ENCODE peak calls at places on chromosome 11, in four cellular contexts. One of them, this sample, is unnamed.

GRCh38 chr11:23573430-23573829 is 713.2 kb upstream of the CCDC179 start:
- DNase-seq in stomach: no peak
- DNase-seq in spleen: no peak
- DNase-seq in transverse colon: no peak
- DNase-seq in this sample: no peak

GRCh38 chr11:2318123-2318522 is 16.3 kb downstream of the TSPAN32 start:
- DNase-seq in stomach: no peak
- DNase-seq in spleen: peak
- DNase-seq in transverse colon: no peak
- DNase-seq in this sample: no peak

GRCh38 chr11:7579226-7579825 is 65.5 kb downstream of the PPFIBP2 start:
- DNase-seq in stomach: no peak
- DNase-seq in spleen: no peak
- DNase-seq in transverse colon: no peak
- DNase-seq in this sample: no peak

GRCh38 chr11:71446942-71447688 is 1.1 kb downstream of the DHCR7 start:
- DNase-seq in stomach: no peak
- DNase-seq in spleen: no peak
- DNase-seq in transverse colon: peak
- DNase-seq in this sample: no peak

GRCh38 chr11:94185387-94186084 is 56.9 kb downstream of the PANX1 start:
- DNase-seq in stomach: no peak
- DNase-seq in spleen: no peak
- DNase-seq in transverse colon: no peak
- DNase-seq in this sample: no peak

GRCh38 chr11:44728085-44728410 is 1.3 kb downstream of the TSPAN18 start:
- DNase-seq in stomach: no peak
- DNase-seq in spleen: no peak
- DNase-seq in transverse colon: no peak
- DNase-seq in this sample: no peak

GRCh38 chr11:68412593-68413475 is 47.7 kb upstream of the PPP6R3 start:
- DNase-seq in stomach: no peak
- DNase-seq in spleen: no peak
- DNase-seq in transverse colon: no peak
- DNase-seq in this sample: no peak

GRCh38 chr11:65501005-65501529 is 2.2 kb downstream of the MALAT1 start:
- DNase-seq in stomach: no peak
- DNase-seq in spleen: no peak
- DNase-seq in transverse colon: no peak
- DNase-seq in this sample: no peak

GRCh38 chr11:70210051-70210501 is 7.0 kb downstream of the FADD start:
- DNase-seq in stomach: no peak
- DNase-seq in spleen: peak
- DNase-seq in transverse colon: no peak
- DNase-seq in this sample: no peak

GRCh38 chr11:126467046-126467370 is 111.5 kb downstream of the ST3GAL4 start:
- DNase-seq in stomach: no peak
- DNase-seq in spleen: no peak
- DNase-seq in transverse colon: no peak
- DNase-seq in this sample: no peak

GRCh38 chr11:86592047-86592564 is 80.3 kb downstream of the ME3 start:
- DNase-seq in stomach: no peak
- DNase-seq in spleen: no peak
- DNase-seq in transverse colon: no peak
- DNase-seq in this sample: no peak

GRCh38 chr11:86593833-86594232 is 78.6 kb downstream of the ME3 start:
- DNase-seq in stomach: no peak
- DNase-seq in spleen: no peak
- DNase-seq in transverse colon: no peak
- DNase-seq in this sample: no peak

GRCh38 chr11:86594746-86595145 is 77.7 kb downstream of the ME3 start:
- DNase-seq in stomach: no peak
- DNase-seq in spleen: no peak
- DNase-seq in transverse colon: no peak
- DNase-seq in this sample: no peak

GRCh38 chr11:86591631-86592030 is 80.8 kb downstream of the ME3 start:
- DNase-seq in stomach: no peak
- DNase-seq in spleen: no peak
- DNase-seq in transverse colon: no peak
- DNase-seq in this sample: no peak

DNA sequence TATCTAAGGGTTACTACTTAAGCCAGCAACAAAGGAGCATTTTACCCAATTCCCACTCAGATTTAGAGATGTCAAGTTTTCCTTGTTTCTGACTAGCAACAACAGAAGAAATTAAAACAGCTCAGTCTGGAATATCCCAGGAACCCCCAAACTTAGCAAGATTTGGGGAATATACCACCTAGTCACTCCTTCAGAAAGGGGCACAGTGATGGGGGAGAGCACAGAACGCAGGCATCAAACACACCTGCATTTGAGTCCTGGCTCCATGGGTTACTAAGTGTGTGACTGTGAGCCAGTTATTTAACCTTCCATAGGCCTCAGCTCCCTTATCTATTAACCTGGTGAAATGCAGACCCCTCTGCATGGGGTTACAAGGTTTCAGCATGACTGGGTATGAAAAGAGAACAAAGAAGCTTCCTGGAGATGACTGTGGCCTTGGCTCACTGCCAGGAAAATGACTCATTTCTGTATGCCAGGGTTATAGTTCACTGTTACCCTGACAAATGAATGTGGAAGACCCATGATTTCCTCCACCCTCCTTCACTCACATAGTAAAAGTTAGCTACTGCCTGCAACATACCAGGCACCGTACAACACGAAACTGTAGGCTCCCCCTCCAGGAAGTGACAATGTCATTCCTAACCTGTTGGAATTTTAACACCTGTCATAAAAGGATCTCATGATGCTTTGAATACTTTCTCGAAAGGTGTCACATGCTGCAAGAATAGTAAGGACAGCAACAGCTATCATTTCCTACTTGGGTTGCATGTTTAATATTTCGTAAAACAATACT is 79.6 kb downstream of the ME3 start:
- DNase-seq in stomach: peak
- DNase-seq in spleen: no peak
- DNase-seq in transverse colon: peak
- DNase-seq in this sample: peak
- TF ChIP-seq POLR2AphosphoS5 in stomach: no peak
- TF ChIP-seq POLR2AphosphoS5 in spleen: peak
- TF ChIP-seq POLR2AphosphoS5 in transverse colon: peak
- TF ChIP-seq POLR2AphosphoS5 in this sample: peak

DNA sequence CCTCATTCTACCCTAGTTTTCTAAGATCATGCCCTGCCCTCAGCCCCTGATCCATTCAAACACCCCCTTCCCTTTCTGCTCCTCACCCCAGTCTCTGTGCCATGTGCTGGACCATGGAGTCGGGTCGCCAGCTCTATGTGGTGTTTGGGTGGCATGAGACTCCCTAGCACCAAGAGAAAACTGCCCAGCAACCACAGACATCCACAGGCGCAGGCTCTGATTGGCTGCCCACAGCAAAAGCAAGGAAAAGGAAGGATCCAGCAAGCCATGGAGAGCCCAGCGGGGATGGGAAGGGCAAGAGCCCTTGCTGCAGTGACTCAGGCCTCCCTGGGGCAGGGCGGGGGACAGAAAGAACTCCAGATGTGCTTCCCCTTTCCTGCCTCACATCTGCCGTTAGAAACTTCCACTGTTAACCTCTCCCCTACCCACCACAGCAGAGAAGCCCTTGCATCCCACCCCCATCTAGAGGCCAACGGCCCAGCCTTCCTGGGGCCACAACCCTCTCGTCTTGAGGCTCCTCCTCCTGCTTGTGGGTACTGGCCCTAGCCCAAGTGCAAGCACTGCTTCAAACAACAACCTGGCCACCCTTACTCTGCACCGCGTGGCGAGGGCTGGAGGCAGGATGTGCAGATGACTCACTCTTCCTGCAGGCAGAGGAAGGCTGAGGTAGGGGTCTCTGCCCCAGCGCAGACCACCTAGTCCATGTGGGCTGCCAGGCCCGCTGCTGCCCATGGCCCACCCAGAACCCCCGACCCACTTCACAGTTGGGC is 9.7 kb upstream of the AHNAK start:
- DNase-seq in stomach: peak
- DNase-seq in spleen: peak
- DNase-seq in transverse colon: peak
- DNase-seq in this sample: no peak
- TF ChIP-seq POLR2A in stomach: no peak
- TF ChIP-seq POLR2A in spleen: no peak
- TF ChIP-seq POLR2A in transverse colon: peak
- TF ChIP-seq POLR2A in this sample: no peak

GRCh38 chr11:77311701-77312100 is 10.2 kb upstream of the GDPD4 start:
- DNase-seq in stomach: no peak
- DNase-seq in spleen: no peak
- DNase-seq in transverse colon: no peak
- DNase-seq in this sample: no peak

GRCh38 chr11:77303328-77303727 is 1.8 kb upstream of the GDPD4 start:
- DNase-seq in stomach: no peak
- DNase-seq in spleen: no peak
- DNase-seq in transverse colon: no peak
- DNase-seq in this sample: no peak

GRCh38 chr11:77312107-77312506 is 10.6 kb upstream of the GDPD4 start:
- DNase-seq in stomach: no peak
- DNase-seq in spleen: no peak
- DNase-seq in transverse colon: no peak
- DNase-seq in this sample: no peak

GRCh38 chr11:77309401-77310085 is 8.1 kb upstream of the GDPD4 start:
- DNase-seq in stomach: no peak
- DNase-seq in spleen: no peak
- DNase-seq in transverse colon: no peak
- DNase-seq in this sample: no peak

DNA sequence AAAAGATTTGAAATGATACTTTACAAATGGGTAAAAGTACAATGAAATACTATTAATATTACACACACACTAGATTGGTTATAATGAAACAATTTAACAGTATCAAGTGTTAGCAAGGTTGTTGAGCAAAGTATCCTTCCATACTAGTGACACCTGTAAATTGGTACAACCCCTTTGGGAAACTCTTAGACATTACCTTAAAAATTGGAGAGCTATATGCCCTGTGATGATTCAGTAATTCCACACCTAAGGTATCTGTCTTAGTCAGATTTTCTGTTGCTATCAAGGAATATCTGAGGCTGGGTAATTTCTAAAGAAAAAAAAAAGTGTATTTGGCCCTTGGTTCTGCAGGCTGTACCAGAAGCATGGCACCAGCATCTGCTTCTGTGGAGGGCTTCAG is 7.4 kb upstream of the GDPD4 start:
- DNase-seq in stomach: no peak
- DNase-seq in spleen: no peak
- DNase-seq in transverse colon: no peak
- DNase-seq in this sample: no peak
- TF ChIP-seq POLR2AphosphoS5 in stomach: no peak
- TF ChIP-seq POLR2AphosphoS5 in spleen: no peak
- TF ChIP-seq POLR2AphosphoS5 in transverse colon: no peak
- TF ChIP-seq POLR2AphosphoS5 in this sample: no peak

GRCh38 chr11:10657308-10658271 is 36.0 kb downstream of the IRAG1 start:
- DNase-seq in stomach: no peak
- DNase-seq in spleen: no peak
- DNase-seq in transverse colon: no peak
- DNase-seq in this sample: no peak

GRCh38 chr11:10658621-10659338 is 34.8 kb downstream of the IRAG1 start:
- DNase-seq in stomach: no peak
- DNase-seq in spleen: no peak
- DNase-seq in transverse colon: no peak
- DNase-seq in this sample: no peak

GRCh38 chr11:10663365-10663764 is 30.2 kb downstream of the IRAG1 start:
- DNase-seq in stomach: no peak
- DNase-seq in spleen: no peak
- DNase-seq in transverse colon: no peak
- DNase-seq in this sample: no peak

GRCh38 chr11:10659339-10660216 is 34.0 kb downstream of the IRAG1 start:
- DNase-seq in stomach: no peak
- DNase-seq in spleen: no peak
- DNase-seq in transverse colon: peak
- DNase-seq in this sample: no peak

DNA sequence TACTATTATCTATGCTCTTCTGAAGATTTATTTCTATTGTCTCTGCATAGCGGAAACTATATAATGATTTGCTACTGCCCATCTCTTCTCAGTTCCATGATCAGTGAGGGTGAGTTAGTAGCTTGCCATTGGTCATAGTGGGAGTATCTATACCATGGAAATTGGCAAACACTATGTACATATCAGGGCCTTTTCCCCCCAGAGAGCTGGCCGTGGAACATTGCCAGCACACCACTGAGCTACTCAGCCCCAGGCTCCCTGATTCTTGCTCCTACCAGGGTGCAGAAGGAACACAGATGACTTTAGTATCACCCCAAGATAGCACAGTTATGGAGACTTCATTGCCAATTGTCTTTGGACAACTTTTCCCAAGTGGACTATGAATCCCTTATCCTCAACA is 33.2 kb downstream of the IRAG1 start:
- DNase-seq in stomach: no peak
- DNase-seq in spleen: no peak
- DNase-seq in transverse colon: no peak
- DNase-seq in this sample: no peak
- TF ChIP-seq POLR2A in stomach: no peak
- TF ChIP-seq POLR2A in spleen: no peak
- TF ChIP-seq POLR2A in transverse colon: no peak
- TF ChIP-seq POLR2A in this sample: no peak

DNA sequence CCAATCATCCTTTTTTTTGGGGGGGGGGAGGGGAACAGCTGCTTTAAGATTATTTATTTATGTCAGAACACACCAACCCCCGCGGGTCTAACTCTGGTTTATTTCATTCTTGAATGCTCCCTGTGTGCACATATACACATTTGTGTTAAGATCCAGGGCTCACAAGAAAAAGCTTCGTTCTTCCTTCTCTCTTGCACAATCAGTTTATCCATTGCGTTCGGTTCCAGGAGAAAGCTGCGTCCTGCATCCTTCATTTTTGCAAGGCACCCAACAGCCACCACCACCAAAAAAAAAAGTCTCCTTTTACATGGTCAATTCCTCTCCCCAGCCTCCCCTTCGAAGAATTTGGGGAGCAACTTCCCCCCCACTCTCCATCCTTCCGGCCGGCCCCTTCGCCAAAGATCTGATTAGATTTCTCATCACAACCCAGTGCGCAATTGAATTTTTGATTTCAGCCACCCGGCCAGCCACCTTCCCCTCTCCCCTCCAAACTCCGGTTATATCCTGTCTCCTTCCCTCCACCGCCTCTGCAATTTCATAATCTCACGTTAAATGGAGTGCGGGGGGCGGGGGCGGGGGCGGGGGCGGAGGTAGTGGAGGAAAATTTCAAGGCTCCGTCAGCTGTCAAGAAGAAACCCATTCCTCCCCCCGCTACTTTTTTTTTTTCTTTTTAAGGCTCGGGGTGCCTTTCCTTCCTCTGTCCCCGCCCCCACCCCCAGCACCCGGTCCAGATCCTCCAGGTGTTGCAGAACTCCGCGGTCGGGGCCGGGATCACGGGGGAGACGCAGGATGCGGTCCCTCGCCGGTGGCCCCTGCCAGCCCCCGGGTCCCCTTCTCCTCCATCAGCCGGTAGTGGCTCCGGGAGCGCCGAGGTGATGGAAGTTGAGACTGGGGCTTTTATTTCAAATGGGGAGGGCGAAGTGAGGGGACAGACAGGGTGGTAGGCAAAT is 1166.5 kb downstream of the LRRC4C start:
- DNase-seq in stomach: no peak
- DNase-seq in spleen: no peak
- DNase-seq in transverse colon: no peak
- DNase-seq in this sample: no peak
- TF ChIP-seq POLR2AphosphoS5 in stomach: no peak
- TF ChIP-seq POLR2AphosphoS5 in spleen: no peak
- TF ChIP-seq POLR2AphosphoS5 in transverse colon: no peak
- TF ChIP-seq POLR2AphosphoS5 in this sample: no peak